ENCODE peak calls at places on chromosomes 11 and 22, in ten cellular contexts. E, W, S, N, T, Z, K, Q, J and H are unnamed samples.
A peak's percentile ranks its signal among the peaks of the same experiment; 100 is the strongest.

GRCh38 chr11:112615238-112615637 is 346.0 kb upstream of the NCAM1 start:
- DNase-seq in E (no peak), W (no peak), S (no peak), N (no peak), T (no peak), Z (no peak), K (no peak), Q (no peak), J (no peak), H (no peak)

GRCh38 chr11:46120711-46121327 is 435 bp downstream of the PHF21A start:
- DNase-seq in E (peak; percentile 50), W (peak; percentile 62), S (peak; percentile 49), N (peak; percentile 86), T (no peak), Z (no peak), K (peak; percentile 45), Q (peak; percentile 57), J (peak; percentile 51), H (peak; percentile 62)

GRCh38 chr11:105202844-105203548 is 63.4 kb upstream of the CARD18 start:
- DNase-seq in E (no peak), W (no peak), S (no peak), N (peak; percentile 8), T (no peak), Z (no peak), K (no peak), Q (no peak), J (no peak), H (no peak)

GRCh38 chr11:103716363-103716762 is 320.1 kb upstream of the DDI1 start:
- DNase-seq in E (no peak), W (no peak), S (no peak), N (no peak), T (no peak), Z (no peak), K (no peak), Q (no peak), J (no peak), H (no peak)

GRCh38 chr11:9461760-9462134 is 935 bp downstream of the ZNF143 start:
- DNase-seq in E (no peak), W (no peak), S (peak; percentile 22), N (peak; percentile 45), T (no peak), Z (no peak), K (no peak), Q (no peak), J (no peak), H (no peak)

GRCh38 chr22:43972931-43973330 is 17.7 kb downstream of the SAMM50 start:
- DNase-seq in E (no peak), W (no peak), S (no peak), N (no peak), T (no peak), Z (no peak), K (no peak), Q (no peak), J (no peak), H (no peak)

GRCh38 chr11:122979103-122979814 is 2.4 kb downstream of the BSX start:
- DNase-seq in E (no peak), W (no peak), S (no peak), N (no peak), T (no peak), Z (no peak), K (no peak), Q (no peak), J (no peak), H (no peak)

GRCh38 chr11:726278-726915 is 20.4 kb downstream of the EPS8L2 start:
- DNase-seq in E (peak; percentile 9), W (no peak), S (no peak), N (peak; percentile 30), T (peak; percentile 65), Z (peak; percentile 88), K (peak; percentile 57), Q (peak; percentile 62), J (peak; percentile 47), H (peak; percentile 74)

GRCh38 chr11:71446942-71447688 is 1.1 kb downstream of the DHCR7 start:
- DNase-seq in E (no peak), W (no peak), S (peak; percentile 61), N (peak; percentile 85), T (no peak), Z (peak; percentile 51), K (peak; percentile 58), Q (no peak), J (no peak), H (no peak)
- H3K36me3 ChIP-seq in E (peaks cover 41% of the 10 kb centered on the region), W (no peaks in the 10 kb centered on the region), S (peaks cover 36% of the 10 kb centered on the region), N (peaks cover 26% of the 10 kb centered on the region), T (no peaks in the 10 kb centered on the region), Z (no peaks in the 10 kb centered on the region), K (peaks cover 30% of the 10 kb centered on the region), Q (peaks cover 57% of the 10 kb centered on the region), J (peaks cover 30% of the 10 kb centered on the region), H (peaks cover 19% of the 10 kb centered on the region)

DNA sequence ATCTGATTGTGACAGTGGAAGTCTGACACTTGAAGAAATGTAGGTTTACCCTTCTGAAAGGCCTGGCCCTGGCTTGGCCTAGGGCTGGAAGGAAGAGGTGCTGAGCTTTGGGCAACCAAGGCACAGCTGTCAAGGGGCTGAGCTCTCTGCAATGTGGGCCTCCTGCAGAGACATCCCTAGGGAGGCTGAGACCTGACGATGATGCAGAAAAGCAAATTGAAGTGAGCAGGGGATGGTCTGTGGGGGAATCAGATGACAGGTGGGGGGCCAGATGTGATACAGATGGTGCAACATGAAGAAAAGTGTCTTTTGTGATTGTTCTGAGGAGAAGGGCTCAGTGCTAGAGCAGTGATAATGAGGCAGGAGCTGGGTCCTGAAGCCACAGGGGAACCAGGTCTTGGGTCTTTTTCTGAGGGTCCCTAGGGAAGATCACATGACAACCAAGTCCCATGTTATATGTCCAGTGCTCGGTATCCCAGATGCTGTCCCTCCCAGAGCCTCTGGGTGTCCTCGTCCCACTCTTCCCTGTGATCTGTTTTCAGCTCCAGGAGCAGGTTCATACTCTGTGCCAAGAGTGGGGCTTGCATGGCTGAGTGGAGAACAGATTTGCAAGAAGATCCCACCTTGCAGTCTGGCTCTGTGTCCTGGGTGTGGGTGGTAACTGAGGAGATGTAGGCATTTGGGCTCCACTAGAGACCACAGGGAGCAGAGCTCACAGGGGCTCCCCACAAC is 79.9 kb upstream of the VPREB1 start:
- DNase-seq in E (no peak), W (no peak), S (no peak), N (no peak), T (no peak), Z (no peak), K (no peak), Q (peak; percentile 16), J (no peak), H (peak; percentile 13)
- TF ChIP-seq CTCF in E (no peak), W (no peak), S (no peak), N (no peak), T (no peak), Z (no peak), K (no peak), Q (peak; percentile 31), J (no peak), H (no peak)

GRCh38 chr11:13668102-13668956 is at the start of gene FAR1:
- DNase-seq in E (peak; percentile 94), W (peak; percentile 98), S (peak; percentile 99), N (peak; percentile 100), T (peak; percentile 93), Z (peak; percentile 96), K (peak; percentile 98), Q (peak; percentile 98), J (peak; percentile 98), H (peak; percentile 100)

GRCh38 chr11:13668957-13669521 is 571 bp downstream of the FAR1 start:
- DNase-seq in E (peak; percentile 21), W (peak; percentile 38), S (no peak), N (peak; percentile 33), T (peak; percentile 32), Z (peak; percentile 53), K (peak; percentile 55), Q (peak; percentile 39), J (no peak), H (peak; percentile 65)

GRCh38 chr11:13667795-13668101 is 720 bp upstream of the FAR1 start:
- DNase-seq in E (no peak), W (no peak), S (no peak), N (no peak), T (no peak), Z (no peak), K (no peak), Q (no peak), J (no peak), H (no peak)

GRCh38 chr11:13666708-13667107 is 1.8 kb upstream of the FAR1 start:
- DNase-seq in E (no peak), W (no peak), S (no peak), N (no peak), T (no peak), Z (no peak), K (no peak), Q (no peak), J (no peak), H (no peak)

DNA sequence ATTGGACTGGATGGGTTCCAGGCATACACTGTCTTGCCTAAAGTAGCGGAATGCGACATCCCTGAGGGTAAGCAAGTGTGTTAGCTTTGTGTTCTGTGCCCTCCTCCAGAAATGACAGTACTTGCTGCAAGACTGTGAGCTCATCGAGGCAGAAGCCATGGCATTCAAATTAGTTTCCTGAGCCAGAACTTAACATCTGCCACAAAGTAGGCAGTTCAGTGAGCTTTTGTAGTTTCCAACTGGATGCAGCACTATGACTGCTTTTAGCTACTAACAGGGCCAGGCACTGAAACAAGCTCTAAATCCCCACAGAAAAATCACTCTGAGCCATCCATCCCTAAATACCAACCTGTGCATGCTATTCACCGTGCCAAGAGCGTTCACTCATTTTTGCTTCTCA is 1.2 kb upstream of the FAR1 start:
- DNase-seq in E (no peak), W (no peak), S (no peak), N (no peak), T (no peak), Z (no peak), K (no peak), Q (no peak), J (no peak), H (peak; percentile 38)
- H3K4me3 ChIP-seq in E (peak overlapping the region; percentile 65), W (peak overlapping the region; percentile 92), S (peak overlapping the region; percentile 77), N (peak overlapping the region; percentile 55), T (no peak overlapping the region), Z (no peak overlapping the region), K (no peak overlapping the region), Q (peak overlapping the region; percentile 96), J (peak overlapping the region; percentile 98), H (peak overlapping the region; percentile 66)

GRCh38 chr22:27879923-27880322 is 39.1 kb downstream of the PITPNB start:
- DNase-seq in E (peak; percentile 54), W (no peak), S (peak; percentile 41), N (peak; percentile 68), T (no peak), Z (no peak), K (no peak), Q (no peak), J (no peak), H (no peak)

GRCh38 chr22:27877501-27877900 is 41.6 kb downstream of the PITPNB start:
- DNase-seq in E (no peak), W (no peak), S (no peak), N (no peak), T (no peak), Z (no peak), K (no peak), Q (no peak), J (no peak), H (peak; percentile 41)

GRCh38 chr22:27880778-27881394 is 38.2 kb downstream of the PITPNB start:
- DNase-seq in E (peak; percentile 53), W (no peak), S (peak; percentile 78), N (peak; percentile 87), T (no peak), Z (no peak), K (no peak), Q (peak; percentile 32), J (no peak), H (no peak)

GRCh38 chr22:27883656-27884350 is 35.3 kb downstream of the PITPNB start:
- DNase-seq in E (no peak), W (no peak), S (no peak), N (no peak), T (no peak), Z (no peak), K (no peak), Q (peak; percentile 70), J (no peak), H (no peak)

DNA sequence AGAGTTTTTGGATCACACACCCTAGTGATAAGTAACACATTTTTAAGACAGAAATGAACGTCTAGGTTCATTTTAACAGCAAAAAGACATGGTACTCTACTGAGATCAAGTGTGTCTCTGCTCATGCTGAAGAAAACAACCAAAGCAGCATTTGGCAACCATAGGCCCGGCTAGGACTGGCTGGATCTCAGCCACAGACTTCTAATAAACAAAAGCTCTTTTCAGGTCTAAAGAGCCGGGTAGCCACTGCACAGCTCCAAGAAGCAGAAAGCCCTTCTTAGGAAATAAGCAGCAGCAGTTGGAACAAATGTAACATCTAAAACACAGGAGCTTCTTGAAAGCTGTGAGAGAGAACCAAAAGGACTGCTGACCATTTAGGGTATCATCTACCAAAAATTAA is 37.7 kb downstream of the PITPNB start:
- DNase-seq in E (no peak), W (no peak), S (no peak), N (peak; percentile 79), T (no peak), Z (no peak), K (no peak), Q (no peak), J (no peak), H (no peak)
- H3K36me3 ChIP-seq in E (peaks cover 27% of the 10 kb centered on the region), W (no peaks in the 10 kb centered on the region), S (peaks cover 7% of the 10 kb centered on the region), N (no peaks in the 10 kb centered on the region), T (no peaks in the 10 kb centered on the region), Z (no peaks in the 10 kb centered on the region), K (peaks cover 3% of the 10 kb centered on the region), Q (peaks cover 12% of the 10 kb centered on the region), J (peaks cover 24% of the 10 kb centered on the region), H (peaks cover 10% of the 10 kb centered on the region)